ENCODE peak calls at places on chromosomes 11 and 22, in eight cellular contexts. J is lower leg skin, E is colonic mucosa, U is right lobe of liver, F is fibroblast of lung, P is left ventricle myocardium inferior, Y is brain microvascular endothelial cell, Q is cardiac fibroblast. S is an unnamed sample.

GRCh38 chr11:1546077-1546535 is 26.0 kb downstream of the DUSP8 start:
- DNase-seq in J (no peak), E (peak; percentile 77), U (no peak), F (no peak), P (no peak), Y (no peak), Q (no peak), S (no peak)

GRCh38 chr22:49011379-49011768 is 816.3 kb downstream of the BRD1 start:
- DNase-seq in J (peak; percentile 59), E (peak; percentile 6), U (peak; percentile 40), F (no peak), P (no peak), Y (no peak), Q (no peak), S (no peak)

GRCh38 chr22:45341503-45341902 is 31.8 kb downstream of the FAM118A start:
- DNase-seq in J (no peak), E (no peak), U (no peak), F (no peak), P (no peak), Y (no peak), Q (no peak), S (no peak)

GRCh38 chr22:50191041-50191740 is 5.5 kb downstream of the TRABD start:
- DNase-seq in J (no peak), E (peak; percentile 49), U (no peak), F (no peak), P (no peak), Y (no peak), Q (peak; percentile 32), S (no peak)

GRCh38 chr11:47983464-47984397 is 3.4 kb downstream of the PTPRJ start:
- DNase-seq in J (no peak), E (no peak), U (no peak), F (peak; percentile 40), P (no peak), Y (peak; percentile 64), Q (peak; percentile 54), S (no peak)

GRCh38 chr11:117426941-117427340 is 99.3 kb downstream of the CEP164 start:
- DNase-seq in J (no peak), E (no peak), U (no peak), F (no peak), P (no peak), Y (no peak), Q (no peak), S (no peak)

GRCh38 chr11:82315093-82315492 is 418.6 kb downstream of the FAM181B start:
- DNase-seq in J (no peak), E (no peak), U (no peak), F (no peak), P (no peak), Y (no peak), Q (no peak), S (no peak)

GRCh38 chr11:58285483-58286040 is 17.5 kb upstream of the OR10W1 start:
- DNase-seq in J (no peak), E (no peak), U (no peak), F (no peak), P (no peak), Y (no peak), Q (no peak), S (no peak)

GRCh38 chr22:49724030-49724892 is 103.4 kb downstream of the BRD1 start:
- DNase-seq in J (peak; percentile 76), E (no peak), U (no peak), F (no peak), P (no peak), Y (no peak), Q (no peak), S (no peak)

GRCh38 chr11:79363261-79363660 is 77.6 kb downstream of the TENM4 start:
- DNase-seq in J (no peak), E (no peak), U (no peak), F (no peak), P (no peak), Y (no peak), Q (no peak), S (no peak)

GRCh38 chr22:36365020-36365411 is 22.8 kb downstream of the MYH9 start:
- DNase-seq in J (no peak), E (peak; percentile 67), U (no peak), F (peak; percentile 98), P (peak; percentile 44), Y (peak; percentile 92), Q (peak; percentile 93), S (peak; percentile 52)

GRCh38 chr11:32232516-32232915 is 141.6 kb downstream of the RCN1 start:
- DNase-seq in J (no peak), E (no peak), U (no peak), F (no peak), P (no peak), Y (no peak), Q (no peak), S (no peak)

GRCh38 chr22:27596133-27596905 is 205.2 kb downstream of the MN1 start:
- DNase-seq in J (no peak), E (no peak), U (no peak), F (no peak), P (no peak), Y (no peak), Q (no peak), S (no peak)

GRCh38 chr11:121669422-121669821 is 216.7 kb upstream of the SORL1-AS1 start:
- DNase-seq in J (no peak), E (no peak), U (no peak), F (no peak), P (no peak), Y (no peak), Q (no peak), S (no peak)

GRCh38 chr11:121665211-121665838 is 212.6 kb upstream of the SORL1-AS1 start:
- DNase-seq in J (no peak), E (no peak), U (no peak), F (no peak), P (no peak), Y (no peak), Q (no peak), S (no peak)

GRCh38 chr11:121672630-121673487 is 220.1 kb upstream of the SORL1-AS1 start:
- DNase-seq in J (no peak), E (no peak), U (no peak), F (peak; percentile 45), P (peak; percentile 21), Y (no peak), Q (peak; percentile 71), S (no peak)

GRCh38 chr11:121671276-121672168 is 218.8 kb upstream of the SORL1-AS1 start:
- DNase-seq in J (no peak), E (no peak), U (no peak), F (peak; percentile 50), P (no peak), Y (no peak), Q (peak; percentile 54), S (no peak)

DNA sequence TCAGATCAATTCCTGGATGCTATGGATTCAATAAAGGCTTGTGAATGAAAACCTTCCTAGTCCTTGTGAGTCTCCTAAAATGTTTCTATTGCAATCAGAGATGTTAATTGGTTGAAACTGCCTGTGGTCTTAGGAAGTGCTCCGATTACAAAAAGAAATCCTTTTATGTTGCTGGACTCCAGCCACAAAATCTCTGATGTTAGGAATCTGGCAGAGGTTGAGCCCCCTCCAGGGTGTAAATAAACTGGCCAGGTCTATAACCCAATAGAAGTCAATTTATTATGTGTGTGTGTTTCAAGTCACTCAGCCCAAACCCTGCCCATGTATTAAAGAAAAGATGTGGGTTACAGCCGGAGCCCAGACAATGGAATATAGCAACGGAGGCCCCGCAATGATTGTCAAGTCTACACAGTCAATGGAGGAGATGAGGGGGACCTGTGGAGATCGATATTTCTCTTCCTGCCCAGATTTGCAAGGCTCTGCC is 218.1 kb upstream of the SORL1-AS1 start:
- DNase-seq in J (no peak), E (no peak), U (no peak), F (no peak), P (no peak), Y (no peak), Q (no peak), S (no peak)
- H3K4me3 ChIP-seq in J (no peak overlapping the region), E (no peak overlapping the region), U (no peak overlapping the region), F (no peak overlapping the region), P (no peak overlapping the region), Y (no peak overlapping the region), Q (no peak overlapping the region), S (no peak overlapping the region)

DNA sequence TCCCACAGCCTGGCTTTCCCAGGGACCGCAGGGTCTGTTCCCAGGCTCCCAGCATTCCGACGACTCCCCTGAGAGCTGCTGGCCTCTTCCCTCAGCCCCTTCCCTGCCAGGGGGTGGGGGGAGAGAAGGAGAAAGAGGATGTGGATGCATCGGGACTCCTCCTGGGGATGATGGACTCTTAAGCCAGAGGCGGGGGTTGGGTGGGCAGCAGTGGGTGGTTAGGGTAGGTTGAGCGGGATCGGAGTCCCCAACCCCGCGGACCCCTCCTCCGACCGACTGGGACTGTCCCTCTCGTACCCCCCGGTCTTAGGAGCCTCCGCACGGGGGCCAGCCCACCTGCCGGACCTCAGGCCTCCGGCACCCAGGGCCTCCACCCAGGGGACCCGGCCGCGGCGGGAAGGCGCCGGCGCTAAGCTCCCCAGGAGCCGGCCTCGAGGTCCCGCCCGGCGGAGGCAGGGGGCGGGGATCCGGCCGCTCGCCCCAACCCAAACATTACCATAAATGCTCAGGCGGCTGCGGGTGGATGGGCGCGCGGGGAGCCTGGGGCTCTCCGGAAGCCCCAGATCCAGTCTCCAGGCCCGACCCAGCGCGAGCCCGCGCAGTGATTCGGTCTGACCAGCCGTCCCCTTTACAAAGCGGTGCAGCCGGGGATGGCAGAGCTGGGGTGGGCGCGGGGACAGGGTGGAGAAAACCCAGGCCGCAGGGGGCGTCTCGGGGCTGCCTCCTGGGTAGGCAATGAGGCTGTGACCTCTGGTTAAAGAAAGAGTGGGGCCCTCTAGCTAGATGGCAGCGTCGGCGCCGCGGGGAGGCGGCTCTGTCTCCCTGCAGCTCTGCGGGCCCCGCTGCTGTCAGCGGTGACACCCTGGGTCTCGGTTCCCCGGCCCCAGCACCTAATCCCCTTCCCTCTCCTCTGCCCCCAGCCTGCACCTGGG is 3.9 kb upstream of the MCAM start:
- DNase-seq in J (peak; percentile 89), E (peak; percentile 56), U (peak; percentile 68), F (peak; percentile 61), P (peak; percentile 74), Y (peak; percentile 36), Q (peak; percentile 66), S (no peak)
- H3K4me3 ChIP-seq in J (peak overlapping the region; percentile 7), E (peak overlapping the region; percentile 39), U (peak overlapping the region; percentile 48), F (no peak overlapping the region), P (peak overlapping the region; percentile 68), Y (peak overlapping the region; percentile 52), Q (peak overlapping the region; percentile 22), S (peak overlapping the region; percentile 46)

GRCh38 chr11:63491240-63491587 is 247 bp upstream of the PLAAT5 start:
- DNase-seq in J (no peak), E (no peak), U (no peak), F (no peak), P (no peak), Y (no peak), Q (no peak), S (no peak)
- H3K4me3 ChIP-seq in J (peak overlapping the region; percentile 27), E (peak overlapping the region; percentile 42), U (peak overlapping the region; percentile 46), F (peak overlapping the region; percentile 57), P (peak overlapping the region; percentile 70), Y (peak overlapping the region; percentile 49), Q (peak overlapping the region; percentile 35), S (peak overlapping the region; percentile 33)

DNA sequence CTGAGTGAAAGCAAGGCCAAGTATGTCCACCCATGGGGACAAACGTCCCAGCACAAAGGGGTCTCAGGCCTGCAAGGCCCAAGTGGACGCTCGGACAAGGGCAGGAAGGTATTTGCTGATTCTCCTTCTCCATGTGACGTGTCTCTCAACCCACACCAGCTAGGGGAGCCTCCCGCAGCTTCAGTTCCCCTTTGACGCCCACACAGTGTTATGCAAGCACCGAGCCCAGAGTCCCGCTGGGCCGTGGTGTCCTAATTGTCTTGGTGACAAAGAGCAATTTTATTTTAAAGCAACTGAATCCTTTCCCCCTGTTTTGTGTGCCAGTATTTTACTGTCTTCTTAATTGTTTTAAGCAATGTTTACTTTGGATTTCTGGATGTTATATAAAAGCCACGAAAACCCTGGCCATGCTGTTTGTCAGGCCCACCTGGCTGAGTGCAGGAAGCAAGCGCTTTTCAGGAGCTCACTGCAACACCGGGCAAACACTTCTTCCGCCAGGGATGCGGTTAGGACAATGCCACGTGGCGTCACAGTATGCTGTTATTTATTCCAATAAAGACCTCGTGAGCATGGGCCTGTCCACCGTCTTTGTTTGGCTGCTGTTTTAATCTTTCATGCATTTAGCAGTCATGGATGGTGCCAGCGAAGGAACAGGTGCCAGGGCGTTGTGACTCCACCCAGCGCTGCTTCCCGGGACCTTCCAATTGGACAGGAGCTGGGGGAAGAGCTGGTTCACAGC is 8.2 kb upstream of the PARVG start:
- DNase-seq in J (peak; percentile 94), E (peak; percentile 29), U (peak; percentile 75), F (no peak), P (peak; percentile 57), Y (peak; percentile 6), Q (no peak), S (no peak)
- H3K4me3 ChIP-seq in J (no peak overlapping the region), E (no peak overlapping the region), U (no peak overlapping the region), F (no peak overlapping the region), P (no peak overlapping the region), Y (no peak overlapping the region), Q (no peak overlapping the region), S (no peak overlapping the region)

S was measured in AG04449.